ENCODE peak calls at places on chromosomes 5 and 9, in five cellular contexts. Q, D, J, W and P are unnamed samples.

GRCh38 chr9:134492281-134492691 is 149.3 kb upstream of the COL5A1 start:
- DNase-seq in J (peak; percentile 87), D (no peak), Q (peak; percentile 98), W (no peak), P (no peak)

GRCh38 chr5:6729400-6730310 is 16.4 kb downstream of the TENT4A start:
- DNase-seq in W (no peak), Q (no peak), J (no peak), D (peak; percentile 51), P (peak; percentile 62)

GRCh38 chr9:137150485-137151060 is 11.6 kb downstream of the GRIN1 start:
- DNase-seq in D (no peak), J (no peak), W (peak; percentile 34), Q (no peak), P (no peak)

GRCh38 chr9:96241391-96241809 is 60.6 kb downstream of the HSD17B3 start:
- DNase-seq in Q (peak; percentile 13), D (peak; percentile 44), J (no peak), W (no peak), P (no peak)

GRCh38 chr5:137320056-137321045 is 178.8 kb downstream of the SPOCK1 start:
- DNase-seq in W (peak; percentile 80), J (peak; percentile 8), D (peak; percentile 11), Q (peak; percentile 77), P (no peak)

GRCh38 chr9:28547469-28547981 is 974.2 kb upstream of the C9orf72 start:
- DNase-seq in Q (no peak), J (no peak), D (no peak), W (no peak), P (no peak)

GRCh38 chr5:43294226-43294625 is 19.0 kb downstream of the HMGCS1 start:
- DNase-seq in J (no peak), Q (peak; percentile 52), D (no peak), W (no peak), P (no peak)

GRCh38 chr5:33476992-33477391 is 36.2 kb downstream of the TARS1 start:
- DNase-seq in D (no peak), W (no peak), J (no peak), Q (no peak), P (no peak)

GRCh38 chr5:40514986-40515385 is 164.7 kb upstream of the PTGER4 start:
- DNase-seq in Q (no peak), W (no peak), D (peak; percentile 57), J (no peak), P (peak; percentile 45)

GRCh38 chr5:107232793-107233192 is 437.9 kb downstream of the EFNA5 start:
- DNase-seq in Q (no peak), W (peak; percentile 10), D (no peak), J (no peak), P (no peak)

GRCh38 chr9:19464764-19465570 is 56.2 kb downstream of the ACER2 start:
- DNase-seq in J (peak; percentile 61), D (peak; percentile 74), W (peak; percentile 86), Q (peak; percentile 88), P (peak; percentile 81)

GRCh38 chr9:1604942-1605560 is 410.1 kb upstream of the SMARCA2 start:
- DNase-seq in W (peak; percentile 60), Q (peak; percentile 62), D (no peak), J (no peak), P (no peak)

GRCh38 chr5:171433352-171433698 is 13.9 kb downstream of the FGF18 start:
- DNase-seq in D (no peak), Q (no peak), W (no peak), J (no peak), P (no peak)
- H3K27ac ChIP-seq in D (no peak overlapping the region), Q (peak overlapping the region; percentile 51), W (no peak overlapping the region), J (no peak overlapping the region), P (no peak overlapping the region)

GRCh38 chr5:39219433-39219832 is at the start of gene FYB1:
- DNase-seq in W (no peak), J (no peak), D (no peak), Q (peak; percentile 58), P (no peak)
- H3K4me3 ChIP-seq in W (no peak within 1 kb of the TSS), J (no peak within 1 kb of the TSS), D (no peak within 1 kb of the TSS), Q (no peak within 1 kb of the TSS), P (no peak within 1 kb of the TSS)

GRCh38 chr5:179378441-179379271 is 33.4 kb upstream of the ADAMTS2 start:
- DNase-seq in W (no peak), D (no peak), J (peak; percentile 15), Q (peak; percentile 89), P (no peak)
- H3K27ac ChIP-seq in W (no peak overlapping the region), D (no peak overlapping the region), J (peak overlapping the region; percentile 21), Q (no peak overlapping the region), P (no peak overlapping the region)

GRCh38 chr5:134070648-134070978 is 43.9 kb upstream of the TCF7 start:
- DNase-seq in D (peak; percentile 32), W (no peak), J (no peak), Q (peak; percentile 60), P (peak; percentile 27)
- H3K4me3 ChIP-seq in D (peak overlapping the region; percentile 39), W (no peak overlapping the region), J (no peak overlapping the region), Q (peak overlapping the region; percentile 10), P (peak overlapping the region; percentile 62)

DNA sequence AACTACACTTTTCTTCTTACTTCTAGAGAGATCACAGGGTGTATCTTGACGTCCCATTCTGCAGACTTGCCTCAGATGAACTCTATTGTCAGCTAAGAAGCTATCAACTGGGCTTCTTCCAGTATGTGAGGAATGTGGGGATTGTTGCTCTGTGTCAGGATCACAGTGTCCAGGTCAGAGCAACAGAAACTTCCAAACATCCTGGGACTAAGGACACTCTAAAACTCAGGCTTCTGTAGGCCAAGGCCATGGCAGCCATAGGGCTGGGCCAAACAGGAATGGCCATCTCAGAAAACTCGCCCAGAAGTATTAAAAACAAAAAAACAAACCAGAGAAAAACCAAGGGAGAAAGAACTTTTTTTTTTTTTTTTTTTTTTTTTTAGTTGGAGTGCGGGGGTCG is 210.0 kb upstream of the CLINT1 start:
- DNase-seq in Q (no peak), W (peak; percentile 46), D (no peak), J (no peak), P (no peak)
- H3K27ac ChIP-seq in Q (no peak overlapping the region), W (no peak overlapping the region), D (no peak overlapping the region), J (no peak overlapping the region), P (no peak overlapping the region)

GRCh38 chr5:124040799-124041198 is 528.8 kb downstream of the CSNK1G3 start:
- DNase-seq in Q (peak; percentile 77), J (no peak), D (no peak), W (no peak), P (no peak)
- H3K4me3 ChIP-seq in Q (no peak overlapping the region), J (no peak overlapping the region), D (no peak overlapping the region), W (no peak overlapping the region), P (no peak overlapping the region)

GRCh38 chr9:125908138-125908537 is 161.0 kb downstream of the PBX3 start:
- DNase-seq in J (no peak), D (no peak), Q (no peak), W (peak; percentile 81), P (no peak)
- H3K27ac ChIP-seq in J (no peak overlapping the region), D (no peak overlapping the region), Q (peak overlapping the region; percentile 8), W (no peak overlapping the region), P (no peak overlapping the region)

DNA sequence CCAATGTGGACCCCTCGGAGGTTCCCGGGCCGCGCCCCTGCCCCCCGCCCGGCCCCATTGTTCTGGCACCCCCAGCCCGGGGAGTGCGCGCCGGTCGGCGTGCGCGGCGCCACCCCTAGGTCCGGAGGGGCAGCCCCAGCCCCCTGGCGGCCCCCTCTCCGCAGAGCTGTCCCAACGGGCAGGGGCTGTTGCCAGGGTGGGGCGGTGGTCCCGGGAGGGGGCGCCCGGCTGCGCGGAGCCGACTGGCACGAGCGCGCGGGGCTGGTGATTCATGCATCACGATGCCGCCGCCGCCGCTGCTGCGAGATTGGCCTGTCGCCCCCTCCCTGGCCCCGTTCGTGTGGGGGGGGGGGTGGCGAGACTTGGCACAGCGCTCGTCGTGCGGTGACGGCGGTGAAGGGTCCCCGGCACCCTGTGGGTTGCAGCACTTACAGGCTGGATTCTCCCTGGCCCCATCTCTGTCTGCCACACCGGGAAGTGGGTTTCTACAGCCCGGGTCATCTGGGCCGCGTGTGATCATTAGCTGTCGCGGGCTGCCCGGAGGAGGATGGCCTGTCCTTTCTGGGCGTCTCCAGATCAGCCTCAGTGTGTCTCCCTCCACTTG is 756 bp downstream of the NCS1 start:
- DNase-seq in D (peak; percentile 9), W (peak; percentile 42), J (no peak), Q (peak; percentile 17), P (no peak)
- H3K4me3 ChIP-seq in D (no peak overlapping the region), W (peak overlapping the region; percentile 63), J (peak overlapping the region; percentile 79), Q (peak overlapping the region; percentile 97), P (no peak overlapping the region)

GRCh38 chr5:175709276-175709781 is 51.5 kb downstream of the HRH2 start:
- DNase-seq in Q (no peak), W (no peak), D (no peak), J (no peak), P (no peak)

GRCh38 chr5:175711031-175711430 is 53.2 kb downstream of the HRH2 start:
- DNase-seq in W (no peak), D (no peak), Q (no peak), J (no peak), P (no peak)

GRCh38 chr5:175707751-175708375 is 50.0 kb downstream of the HRH2 start:
- DNase-seq in Q (no peak), D (no peak), J (no peak), W (no peak), P (no peak)

GRCh38 chr5:175710361-175710760 is 52.5 kb downstream of the HRH2 start:
- DNase-seq in Q (no peak), J (no peak), D (no peak), W (no peak), P (no peak)

GRCh38 chr5:175706499-175706898 is 48.6 kb downstream of the HRH2 start:
- DNase-seq in D (no peak), J (no peak), W (no peak), Q (no peak), P (no peak)
- H3K27ac ChIP-seq in D (no peak overlapping the region), J (no peak overlapping the region), W (no peak overlapping the region), Q (peak overlapping the region; percentile 48), P (no peak overlapping the region)